ENCODE peak calls at places on chromosome 20, in four cellular contexts. G, Z, N and D are unnamed samples.

GRCh38 chr20:19564261-19564660 is 193.8 kb upstream of the RIN2 start:
- DNase-seq in Z (no peak), N (no peak), G (no peak), D (no peak)

GRCh38 chr20:23142162-23143050 is 56.3 kb upstream of the CD93 start:
- DNase-seq in G (no peak), Z (no peak), N (no peak), D (no peak)

GRCh38 chr20:56368351-56369134 is 9.8 kb downstream of the FAM210B start:
- DNase-seq in Z (no peak), N (no peak), G (no peak), D (no peak)

GRCh38 chr20:7939663-7940062 is 595 bp downstream of the HAO1 start:
- DNase-seq in Z (no peak), N (no peak), G (no peak), D (no peak)

GRCh38 chr20:61868466-61869090 is 197.1 kb downstream of the TAF4 start:
- DNase-seq in Z (no peak), G (no peak), N (no peak), D (no peak)

GRCh38 chr20:49285233-49285668 is 7.4 kb upstream of the ZNFX1 start:
- DNase-seq in G (no peak), N (no peak), Z (no peak), D (no peak)

GRCh38 chr20:15056231-15056630 is 718.8 kb upstream of the FLRT3 start:
- DNase-seq in Z (no peak), G (no peak), N (no peak), D (no peak)

GRCh38 chr20:5696011-5696559 is 54.1 kb upstream of the SHLD1 start:
- DNase-seq in G (peak), N (no peak), Z (no peak), D (no peak)

GRCh38 chr20:63520594-63520938 is at the start of gene PPDPF:
- DNase-seq in Z (peak), N (no peak), G (peak), D (peak)

GRCh38 chr20:24992420-24993205 is at the start of gene APMAP:
- DNase-seq in Z (peak), N (peak), G (peak), D (peak)

GRCh38 chr20:53334861-53335260 is 258.8 kb downstream of the ZNF217 start:
- DNase-seq in G (no peak), N (no peak), Z (no peak), D (no peak)

GRCh38 chr20:55255016-55255415 is 750.3 kb downstream of the CBLN4 start:
- DNase-seq in Z (no peak), G (no peak), N (no peak), D (no peak)

GRCh38 chr20:35004749-35005462 is 49.2 kb downstream of the MYH7B start:
- DNase-seq in G (no peak), N (no peak), Z (no peak), D (no peak)

GRCh38 chr20:61604494-61604893 is 352.4 kb downstream of the CDH4 start:
- DNase-seq in G (no peak), N (no peak), Z (no peak), D (no peak)

GRCh38 chr20:62914970-62915457 is 11.3 kb downstream of the DIDO1 start:
- DNase-seq in N (peak), G (peak), Z (no peak), D (peak)

DNA sequence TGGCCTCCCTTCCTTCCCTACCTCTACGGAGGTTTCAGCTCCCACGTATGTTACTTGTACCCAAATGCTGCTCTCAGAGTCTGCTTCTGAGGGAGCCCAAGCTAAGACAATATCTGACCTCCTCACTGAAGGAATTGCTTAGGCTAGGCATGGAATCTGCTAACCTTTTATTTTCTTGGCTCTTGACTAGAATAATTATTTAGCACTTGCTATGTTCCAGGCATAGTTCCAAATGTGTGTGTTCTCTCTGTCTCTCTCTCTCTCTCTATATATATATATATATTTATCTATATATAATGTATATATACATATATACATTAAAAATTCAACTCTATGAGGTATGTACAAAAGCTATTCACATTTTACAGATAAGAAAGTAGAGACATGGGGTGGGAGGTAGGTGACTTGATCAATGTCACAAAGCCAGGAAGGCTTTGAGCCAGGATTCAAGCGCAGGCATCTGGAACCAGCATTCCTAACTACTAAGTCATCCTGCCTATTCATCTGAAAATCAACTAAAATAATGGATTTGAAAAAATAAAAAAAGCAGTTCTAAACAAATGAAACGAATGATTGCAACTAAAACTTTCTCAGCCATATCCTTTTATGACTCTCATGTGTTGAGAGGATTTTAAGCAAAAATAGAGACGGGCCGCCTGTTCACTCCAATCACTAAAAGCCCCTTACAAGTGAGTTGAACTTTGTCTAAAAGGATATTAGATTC is 189.7 kb upstream of the JAG1 start:
- DNase-seq in G (no peak), N (peak), Z (no peak), D (no peak)
- H3K4me3 ChIP-seq in G (no peak), N (no peak), Z (no peak), D (no peak)

GRCh38 chr20:31840906-31841816 is 4.2 kb downstream of the FOXS1 start:
- DNase-seq in Z (no peak), G (no peak), N (no peak), D (no peak)

GRCh38 chr20:31839782-31840487 is 5.5 kb downstream of the FOXS1 start:
- DNase-seq in N (no peak), G (no peak), Z (no peak), D (no peak)

GRCh38 chr20:31836853-31837608 is 8.4 kb downstream of the FOXS1 start:
- DNase-seq in Z (no peak), G (no peak), N (no peak), D (no peak)

GRCh38 chr20:31837896-31838397 is 7.5 kb downstream of the FOXS1 start:
- DNase-seq in G (no peak), Z (peak), N (no peak), D (peak)

DNA sequence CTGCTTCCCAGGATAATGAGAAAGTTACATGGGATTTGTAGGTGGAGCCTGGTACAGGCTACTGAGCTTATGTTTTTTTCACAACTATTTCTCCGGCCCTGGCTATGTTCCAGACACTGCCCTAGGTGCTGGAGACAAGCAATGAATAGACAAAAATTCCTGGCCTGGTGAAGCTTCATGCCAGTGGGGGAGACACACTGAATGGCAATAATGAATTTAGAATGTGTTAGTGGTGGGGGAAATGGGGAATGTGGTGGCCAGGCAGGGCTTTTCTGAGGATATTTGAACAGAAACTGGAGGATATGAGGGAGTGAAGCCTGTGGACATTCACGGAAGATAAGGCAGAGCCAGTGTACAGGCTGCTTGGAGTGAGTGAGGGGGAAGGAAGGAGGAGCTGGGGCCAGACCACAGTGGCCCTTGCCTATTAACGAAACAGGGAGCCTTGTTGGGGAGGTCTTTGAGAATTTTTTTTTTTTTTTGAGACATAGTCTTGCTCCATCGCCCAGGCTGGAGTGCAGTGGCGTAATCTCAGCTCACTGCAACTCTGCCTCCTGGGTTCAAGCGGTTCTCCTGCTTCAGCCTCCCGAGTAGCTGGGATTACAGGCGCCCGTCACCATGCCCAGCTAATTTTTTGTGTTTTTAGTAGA is 6.6 kb downstream of the FOXS1 start:
- DNase-seq in G (no peak), Z (peak), N (no peak), D (no peak)
- TF ChIP-seq REST in G (no peak), Z (no peak), N (no peak), D (no peak)

GRCh38 chr20:51021067-51022025 is 1.6 kb downstream of the KCNG1 start:
- DNase-seq in Z (no peak), G (no peak), N (peak), D (no peak)

GRCh38 chr20:51024761-51025160 is 1.9 kb upstream of the KCNG1 start:
- DNase-seq in N (no peak), Z (no peak), G (no peak), D (no peak)

GRCh38 chr20:51023617-51024155 is 779 bp upstream of the KCNG1 start:
- DNase-seq in G (no peak), N (peak), Z (no peak), D (no peak)

GRCh38 chr20:51022227-51022802 is 592 bp downstream of the KCNG1 start:
- DNase-seq in G (no peak), N (no peak), Z (no peak), D (no peak)

GRCh38 chr20:51022803-51023616 is at the start of gene KCNG1:
- DNase-seq in G (peak), N (peak), Z (peak), D (no peak)
- H3K4me3 ChIP-seq in G (peak), N (peak), Z (peak), D (no peak)

DNA sequence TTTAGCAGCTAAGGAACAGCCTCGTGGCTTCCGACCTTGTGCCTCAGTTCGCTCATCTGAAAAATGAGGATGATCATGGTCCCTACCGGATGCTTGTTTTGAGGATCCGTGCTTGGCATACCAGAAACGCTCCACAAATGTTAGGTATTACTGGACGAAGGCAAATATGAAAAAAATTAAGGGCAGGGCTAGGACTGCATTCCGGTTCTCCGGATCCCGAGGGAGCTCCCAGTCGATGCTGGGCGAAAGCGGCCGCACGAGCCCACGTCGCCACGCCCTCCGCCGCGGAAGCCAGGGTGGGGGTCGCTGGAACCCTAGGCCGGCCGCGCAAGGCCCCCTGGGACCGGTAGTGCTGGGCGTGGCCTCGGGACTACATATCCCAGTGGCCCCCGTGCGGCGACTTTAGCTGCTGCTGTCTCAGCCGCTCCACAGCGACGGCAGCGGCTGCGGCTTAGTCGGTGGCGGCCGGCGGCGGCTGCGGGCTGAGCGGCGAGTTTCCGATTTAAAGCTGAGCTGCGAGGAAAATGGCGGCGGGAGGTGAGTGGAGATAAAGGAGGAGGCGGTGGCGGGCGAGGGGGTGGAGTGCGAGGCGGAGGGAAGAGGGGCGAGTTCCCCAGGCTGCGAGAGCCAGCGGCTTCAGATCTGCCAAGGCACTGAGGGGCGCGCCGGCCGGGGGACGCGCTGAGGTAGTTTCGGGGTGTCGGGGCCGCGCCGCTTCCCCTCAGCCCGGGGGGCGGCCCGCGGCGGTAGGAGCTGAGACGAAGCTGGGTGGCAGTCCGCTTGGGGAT is at the start of gene NCOA3:
- DNase-seq in G (peak), N (peak), Z (peak), D (peak)
- TF ChIP-seq REST in G (no peak), N (no peak), Z (no peak), D (no peak)

GRCh38 chr20:37349517-37350491 is 3.9 kb downstream of the SRC start:
- DNase-seq in G (no peak), N (no peak), Z (no peak), D (peak)
- H3K4me3 ChIP-seq in G (no peak), N (no peak), Z (no peak), D (no peak)

GRCh38 chr20:43457640-43458421 is at the start of gene SRSF6:
- DNase-seq in G (peak), N (peak), Z (peak), D (peak)
- TF ChIP-seq REST in G (peak), N (no peak), Z (peak), D (peak)